ENCODE peak calls at places on chromosome 10, in five cellular contexts. B, L, F, P and M are unnamed samples.

GRCh38 chr10:4648968-4649367 is 177.0 kb upstream of the AKR1E2 start:
- DNase-seq in B (no peak), F (no peak), L (peak), P (no peak), M (no peak)

GRCh38 chr10:91409069-91409868 is 875 bp upstream of the HECTD2 start:
- DNase-seq in P (peak), F (peak), L (peak), B (no peak), M (peak)

GRCh38 chr10:7797582-7797981 is 9.6 kb downstream of the ATP5F1C start:
- DNase-seq in F (no peak), P (no peak), L (peak), B (peak), M (peak)

GRCh38 chr10:48494073-48494472 is 110.8 kb downstream of the ARHGAP22 start:
- DNase-seq in B (no peak), L (no peak), P (no peak), F (no peak), M (no peak)

GRCh38 chr10:20616918-20617801 is 280.0 kb downstream of the NEBL start:
- DNase-seq in F (no peak), L (no peak), B (no peak), P (peak), M (no peak)

GRCh38 chr10:131830446-131831130 is 70.2 kb upstream of the PPP2R2D start:
- DNase-seq in B (no peak), L (no peak), F (no peak), P (no peak), M (no peak)

GRCh38 chr10:79387466-79387973 is 40.3 kb downstream of the PPIF start:
- DNase-seq in B (no peak), F (no peak), P (no peak), L (no peak), M (no peak)

GRCh38 chr10:31374146-31374696 is 55.2 kb downstream of the ZEB1 start:
- DNase-seq in B (no peak), P (no peak), F (no peak), L (no peak), M (no peak)

GRCh38 chr10:118475214-118475613 is 120.2 kb downstream of the PRLHR start:
- DNase-seq in P (no peak), B (no peak), F (no peak), L (no peak), M (no peak)

GRCh38 chr10:95728535-95728934 is 27.4 kb upstream of the ENTPD1 start:
- DNase-seq in L (no peak), B (no peak), F (no peak), P (no peak), M (no peak)

GRCh38 chr10:71684356-71685173 is 35.0 kb downstream of the C10orf105 start:
- DNase-seq in F (no peak), P (peak), L (no peak), B (no peak), M (no peak)

GRCh38 chr10:102434251-102434913 is 2.0 kb upstream of the CUEDC2 start:
- DNase-seq in B (no peak), P (peak), L (no peak), F (no peak), M (no peak)

GRCh38 chr10:73837072-73837471 is 25.7 kb upstream of the NDST2 start:
- DNase-seq in B (no peak), F (no peak), P (no peak), L (no peak), M (no peak)

GRCh38 chr10:77428776-77429395 is 208.7 kb downstream of the KCNMA1 start:
- DNase-seq in P (no peak), F (no peak), L (no peak), B (no peak), M (no peak)